ENCODE peak calls at places on chromosome 22, in six cellular contexts. V, H, N, L, S and G are unnamed samples.

GRCh38 chr22:44368611-44369010 is 55.9 kb upstream of the SHISAL1 start:
- DNase-seq in L (peak; percentile 10), S (no peak), H (no peak), V (no peak), N (no peak), G (peak; percentile 2)

GRCh38 chr22:30004689-30005088 is 75.6 kb upstream of the HORMAD2 start:
- DNase-seq in V (no peak), H (no peak), S (no peak), N (no peak), L (no peak), G (peak; percentile 40)

GRCh38 chr22:29997516-29997915 is 82.7 kb upstream of the HORMAD2 start:
- DNase-seq in L (no peak), N (no peak), S (no peak), H (no peak), V (no peak), G (no peak)

GRCh38 chr22:44309137-44309536 is 3.6 kb downstream of the SHISAL1 start:
- DNase-seq in N (peak; percentile 53), L (no peak), S (no peak), V (peak; percentile 51), H (peak; percentile 43), G (peak; percentile 29)

GRCh38 chr22:44623771-44624510 is 78.1 kb upstream of the PRR5 start:
- DNase-seq in V (no peak), N (peak; percentile 46), L (no peak), S (peak; percentile 53), H (no peak), G (peak; percentile 57)

GRCh38 chr22:17164392-17165024 is 5.4 kb upstream of the HDHD5 start:
- DNase-seq in L (no peak), V (no peak), N (peak; percentile 24), H (no peak), S (no peak), G (no peak)

GRCh38 chr22:41352058-41352457 is 29.7 kb upstream of the TEF start:
- DNase-seq in N (peak; percentile 56), S (no peak), L (no peak), H (no peak), V (no peak), G (no peak)

GRCh38 chr22:21683401-21683811 is 17.6 kb downstream of the PPIL2 start:
- DNase-seq in N (no peak), V (no peak), H (no peak), S (no peak), L (no peak), G (no peak)

GRCh38 chr22:50673231-50674126 is 856 bp downstream of the SHANK3 start:
- DNase-seq in V (no peak), S (no peak), H (no peak), L (no peak), N (no peak), G (no peak)

GRCh38 chr22:26416670-26417270 is 12.3 kb upstream of the ASPHD2 start:
- DNase-seq in S (no peak), N (no peak), V (no peak), H (no peak), L (no peak), G (no peak)

GRCh38 chr22:41302016-41302767 is 867 bp downstream of the ZC3H7B start:
- DNase-seq in N (no peak), V (no peak), S (no peak), H (no peak), L (peak; percentile 26), G (peak; percentile 34)

GRCh38 chr22:19634206-19634536 is 80.1 kb upstream of the SEPTIN5 start:
- DNase-seq in L (no peak), N (no peak), S (no peak), H (no peak), V (no peak), G (no peak)

GRCh38 chr22:19406281-19406811 is 25.2 kb downstream of the HIRA start:
- DNase-seq in L (no peak), S (no peak), V (no peak), H (no peak), N (no peak), G (no peak)

GRCh38 chr22:24161485-24161884 is 19.8 kb upstream of the SUSD2 start:
- DNase-seq in H (no peak), S (no peak), L (no peak), V (no peak), N (no peak), G (no peak)

GRCh38 chr22:44363214-44363979 is 50.6 kb upstream of the SHISAL1 start:
- DNase-seq in L (peak; percentile 36), H (peak; percentile 80), N (peak; percentile 90), S (peak; percentile 50), V (peak; percentile 87), G (peak; percentile 91)

GRCh38 chr22:44182591-44183588 is 2.2 kb downstream of the PARVG start:
- DNase-seq in S (peak; percentile 40), L (peak; percentile 68), N (no peak), V (peak; percentile 65), H (peak; percentile 62), G (no peak)

GRCh38 chr22:32469799-32470212 is 4.8 kb upstream of the FBXO7 start:
- DNase-seq in S (no peak), N (peak; percentile 60), H (peak; percentile 10), V (no peak), L (no peak), G (peak; percentile 71)

GRCh38 chr22:32204856-32205722 is at the start of gene RFPL2:
- DNase-seq in L (peak; percentile 42), V (no peak), N (peak; percentile 75), H (peak; percentile 32), S (peak; percentile 51), G (peak; percentile 78)

GRCh38 chr22:31496735-31497146 is 405 bp downstream of the SFI1 start:
- DNase-seq in L (peak; percentile 52), H (peak; percentile 52), N (no peak), V (no peak), S (peak; percentile 36), G (peak; percentile 15)

GRCh38 chr22:28773461-28773867 is 969 bp downstream of the CCDC117 start:
- DNase-seq in H (no peak), N (no peak), S (no peak), V (no peak), L (no peak), G (no peak)

GRCh38 chr22:39501644-39502108 is 414 bp upstream of the MIEF1 start:
- DNase-seq in N (no peak), L (no peak), S (no peak), V (no peak), H (no peak), G (no peak)

GRCh38 chr22:39503590-39503989 is 1.5 kb downstream of the MIEF1 start:
- DNase-seq in L (no peak), H (no peak), S (no peak), N (no peak), V (no peak), G (no peak)

GRCh38 chr22:39502789-39503464 is 837 bp downstream of the MIEF1 start:
- DNase-seq in S (no peak), L (no peak), N (no peak), H (no peak), V (no peak), G (no peak)

GRCh38 chr22:39502109-39502788 is at the start of gene MIEF1:
- DNase-seq in S (peak; percentile 99), L (peak; percentile 99), H (peak; percentile 99), N (peak; percentile 95), V (peak; percentile 99), G (peak; percentile 98)

GRCh38 chr22:39504071-39504470 is 2.0 kb downstream of the MIEF1 start:
- DNase-seq in N (no peak), H (no peak), L (no peak), V (no peak), S (no peak), G (no peak)
- H3K4me3 ChIP-seq in N (no peak overlapping the region), H (no peak overlapping the region), L (no peak overlapping the region), V (no peak overlapping the region), S (no peak overlapping the region), G (no peak overlapping the region)

DNA sequence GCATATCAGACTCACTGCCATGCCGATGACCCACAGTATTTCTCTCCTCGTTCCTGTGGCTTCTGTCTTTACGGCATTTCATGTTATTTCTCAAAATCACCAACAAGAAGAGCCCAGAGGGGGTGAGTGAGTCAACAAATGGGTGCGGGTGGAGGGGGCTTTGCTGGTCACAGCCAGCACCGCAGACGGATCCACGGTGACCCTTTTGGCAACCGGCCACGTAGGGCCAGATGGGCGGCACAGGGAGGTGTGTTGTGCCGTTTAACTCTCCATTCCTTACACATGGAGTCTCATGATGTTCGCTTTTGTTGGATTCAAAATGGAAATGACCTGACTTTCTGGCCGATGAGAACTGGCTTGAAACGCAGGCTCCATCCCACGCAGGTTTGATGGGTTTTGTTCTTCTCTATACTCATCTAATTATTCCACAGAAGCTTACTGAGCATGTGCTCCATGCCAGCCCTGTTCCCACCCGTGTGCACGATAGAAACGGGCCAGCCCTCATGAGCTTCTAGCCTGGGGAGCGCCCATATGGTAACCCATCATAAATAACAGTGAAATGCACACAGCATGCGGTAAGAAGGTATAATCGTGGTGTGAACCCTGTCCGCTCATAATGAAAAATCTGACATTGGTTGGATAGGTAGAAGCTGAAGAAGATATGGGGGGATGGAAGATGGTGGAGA is 319.9 kb downstream of the BRD1 start:
- DNase-seq in V (peak; percentile 2), S (no peak), N (no peak), L (no peak), H (no peak), G (no peak)
- H3K4me1 ChIP-seq in V (no peaks in the 10 kb centered on the region), S (no peaks in the 10 kb centered on the region), N (peaks cover 4% of the 10 kb centered on the region), L (no peaks in the 10 kb centered on the region), H (no peaks in the 10 kb centered on the region), G (no peaks in the 10 kb centered on the region)

GRCh38 chr22:35963237-35963810 is 65.3 kb downstream of the RBFOX2 start:
- DNase-seq in S (no peak), V (no peak), L (no peak), H (no peak), N (no peak), G (no peak)

GRCh38 chr22:35970601-35971417 is 57.8 kb downstream of the RBFOX2 start:
- DNase-seq in S (no peak), H (no peak), N (no peak), L (no peak), V (no peak), G (no peak)

GRCh38 chr22:35967046-35967397 is 61.6 kb downstream of the RBFOX2 start:
- DNase-seq in N (no peak), L (no peak), S (no peak), V (no peak), H (no peak), G (no peak)

GRCh38 chr22:35961480-35961902 is 67.1 kb downstream of the RBFOX2 start:
- DNase-seq in N (peak; percentile 37), H (no peak), L (no peak), S (peak; percentile 40), V (peak; percentile 46), G (peak; percentile 37)

DNA sequence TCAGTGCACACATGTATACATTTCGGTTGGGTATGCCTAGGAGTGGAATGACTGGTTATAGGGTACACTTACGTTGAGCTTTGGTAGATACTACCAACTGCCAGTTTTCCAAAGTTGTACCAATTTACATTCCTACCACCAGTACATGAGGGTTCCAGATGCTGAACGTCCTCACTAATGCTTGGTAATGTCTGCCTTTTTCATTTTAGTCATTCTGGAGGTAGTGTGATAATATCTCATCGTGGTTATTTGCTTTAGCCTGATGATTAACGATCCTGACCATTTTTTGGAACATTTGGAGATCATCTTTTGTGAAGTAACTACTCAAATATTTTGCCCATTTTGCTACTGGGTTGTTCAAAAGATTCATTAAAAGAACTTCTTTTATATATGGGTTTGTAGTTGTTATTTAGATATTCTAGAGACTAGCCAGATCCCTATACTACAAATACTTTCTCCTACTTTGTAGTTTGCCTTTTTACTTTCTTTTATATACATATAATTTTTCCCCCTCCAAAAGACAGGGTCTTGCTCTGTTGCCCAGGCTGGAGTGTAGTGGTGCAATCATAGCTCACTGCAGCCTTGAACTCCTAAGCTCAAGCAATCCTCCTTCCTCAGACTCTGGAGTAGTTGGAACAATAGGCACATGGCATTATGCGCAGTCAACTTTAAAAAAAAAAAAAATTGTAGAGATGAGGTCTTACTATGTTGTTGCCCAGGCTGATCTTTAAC is 62.1 kb downstream of the RBFOX2 start:
- DNase-seq in S (no peak), L (no peak), N (no peak), H (no peak), V (no peak), G (no peak)
- TF ChIP-seq CTCF in S (no peak), L (no peak), N (no peak), H (no peak), V (no peak), G (no peak)

GRCh38 chr22:34096770-34097169 is 176.5 kb upstream of the LARGE1 start:
- DNase-seq in V (no peak), S (no peak), N (no peak), L (no peak), H (no peak), G (no peak)
- H3K4me3 ChIP-seq in V (no peak overlapping the region), S (no peak overlapping the region), N (no peak overlapping the region), L (no peak overlapping the region), H (no peak overlapping the region), G (no peak overlapping the region)